ENCODE peak calls at places on chromosomes 1 and 21, in four cellular contexts. Z is AG04450, Y is AG10803, L is astrocyte. X is an unnamed sample.
A peak's percentile ranks its signal among the peaks of the same experiment; 100 is the strongest.

GRCh38 chr1:14553711-14554110 is 44.8 kb upstream of the KAZN start:
- DNase-seq in Y (no peak), L (peak; percentile 16), Z (no peak), X (no peak)

GRCh38 chr21:8991088-8991907 is 1530.1 kb upstream of the TPTE start:
- DNase-seq in Z (no peak), Y (no peak), L (peak; percentile 49), X (no peak)

GRCh38 chr1:18396247-18396646 is 84.5 kb upstream of the KLHDC7A start:
- DNase-seq in L (peak; percentile 1), Y (no peak), Z (no peak), X (no peak)

GRCh38 chr1:21828506-21829210 is 16.6 kb downstream of the LDLRAD2 start:
- DNase-seq in Y (no peak), Z (no peak), L (no peak), X (no peak)

GRCh38 chr1:112466078-112466660 is 42.6 kb upstream of the WNT2B start:
- DNase-seq in L (peak; percentile 84), Y (peak; percentile 94), Z (peak; percentile 89), X (peak; percentile 81)

GRCh38 chr1:165189011-165189410 is 167.5 kb downstream of the LMX1A start:
- DNase-seq in Z (no peak), L (no peak), Y (no peak), X (no peak)

GRCh38 chr1:244211559-244211944 is 160.5 kb downstream of the ZBTB18 start:
- DNase-seq in L (peak; percentile 69), Y (peak; percentile 66), Z (no peak), X (no peak)

GRCh38 chr1:169906938-169907337 is 13.2 kb upstream of the SCYL3 start:
- DNase-seq in L (no peak), Y (peak; percentile 56), Z (no peak), X (peak; percentile 32)

GRCh38 chr1:113320272-113320671 is 70.0 kb upstream of the MAGI3 start:
- DNase-seq in L (no peak), Y (no peak), Z (no peak), X (no peak)

GRCh38 chr1:167548059-167548932 is 5.3 kb downstream of the CREG1 start:
- DNase-seq in Y (peak; percentile 75), Z (no peak), L (peak; percentile 58), X (no peak)

GRCh38 chr1:188065917-188066316 is 1237.2 kb downstream of the PLA2G4A start:
- DNase-seq in Z (peak; percentile 3), Y (no peak), L (no peak), X (no peak)

GRCh38 chr1:21653744-21654100 is 15.4 kb downstream of the RAP1GAP start:
- DNase-seq in Y (no peak), Z (no peak), L (no peak), X (no peak)

GRCh38 chr1:151058682-151059341 is 610 bp downstream of the CDC42SE1 start:
- DNase-seq in L (no peak), Y (peak; percentile 15), Z (no peak), X (no peak)

GRCh38 chr1:206737729-206738222 is 32.8 kb upstream of the IL19 start:
- DNase-seq in L (no peak), Y (no peak), Z (no peak), X (no peak)

GRCh38 chr1:164311376-164311775 is 247.6 kb upstream of the PBX1 start:
- DNase-seq in Y (peak; percentile 28), Z (no peak), L (peak; percentile 11), X (no peak)

GRCh38 chr1:114558548-114558947 is 22.9 kb downstream of the BCAS2 start:
- DNase-seq in L (no peak), Z (no peak), Y (peak; percentile 6), X (no peak)

GRCh38 chr1:36847186-36847585 is 187.1 kb downstream of the GRIK3 start:
- DNase-seq in Z (no peak), L (no peak), Y (no peak), X (no peak)

GRCh38 chr1:201949491-201949890 is 3.1 kb upstream of the LMOD1 start:
- DNase-seq in Y (peak; percentile 48), L (no peak), Z (no peak), X (no peak)

GRCh38 chr1:210584439-210585113 is 255.9 kb downstream of the HHAT start:
- DNase-seq in Z (peak; percentile 34), Y (peak; percentile 73), L (peak; percentile 47), X (peak; percentile 50)

GRCh38 chr1:31782766-31783410 is 18.7 kb upstream of the ADGRB2 start:
- DNase-seq in L (no peak), Y (no peak), Z (no peak), X (no peak)

GRCh38 chr1:225677350-225678124 is 24.6 kb upstream of the ENAH start:
- DNase-seq in Y (no peak), L (no peak), Z (no peak), X (no peak)

GRCh38 chr1:94592566-94592920 is 51.0 kb upstream of the F3 start:
- DNase-seq in Y (no peak), Z (no peak), L (no peak), X (no peak)
- H3K4me3 ChIP-seq in Y (no peak overlapping the region), Z (no peak overlapping the region), L (no peak overlapping the region), X (no peak overlapping the region)

GRCh38 chr21:46327711-46328110 is 3.8 kb downstream of the PCNT start:
- DNase-seq in Y (no peak), Z (no peak), L (no peak), X (no peak)
- TF ChIP-seq CTCF in Y (no peak), Z (no peak), L (no peak), X (no peak)

GRCh38 chr1:110630770-110631663 is 24.9 kb upstream of the KCNA2 start:
- DNase-seq in L (no peak), Z (no peak), Y (peak; percentile 46), X (no peak)
- H3K4me3 ChIP-seq in L (no peak overlapping the region), Z (no peak overlapping the region), Y (no peak overlapping the region), X (no peak overlapping the region)

GRCh38 chr1:3135746-3136455 is 66.9 kb downstream of the PRDM16 start:
- DNase-seq in Y (no peak), Z (no peak), L (no peak), X (no peak)
- TF ChIP-seq CTCF in Y (no peak), Z (no peak), L (no peak), X (no peak)

X was measured in HFF-Myc.